ENCODE peak calls at places on chromosomes 11 and 22, in four cellular contexts. B is H9, A is IMR-90, V is GM23248. U is an unnamed sample.

GRCh38 chr11:42410251-42410956 is 901.4 kb upstream of the API5 start:
- DNase-seq in B (no peak), A (no peak), V (no peak), U (peak)

GRCh38 chr11:129023968-129024676 is 81.5 kb upstream of the TP53AIP1 start:
- DNase-seq in B (peak), A (peak), V (no peak), U (peak)

GRCh38 chr11:77180346-77180745 is 52.3 kb downstream of the MYO7A start:
- DNase-seq in B (no peak), A (no peak), V (no peak), U (no peak)

GRCh38 chr11:17550455-17551346 is 3.6 kb downstream of the OTOG start:
- DNase-seq in B (no peak), A (no peak), V (peak), U (no peak)

GRCh38 chr11:8242113-8242475 is 21.6 kb downstream of the LMO1 start:
- DNase-seq in B (peak), A (no peak), V (no peak), U (no peak)

GRCh38 chr11:69297225-69297925 is 3.4 kb downstream of the MYEOV start:
- DNase-seq in B (no peak), A (peak), V (peak), U (peak)

GRCh38 chr11:74325649-74326645 is 14.5 kb upstream of the P4HA3 start:
- DNase-seq in B (no peak), A (peak), V (peak), U (no peak)

GRCh38 chr22:32407936-32408335 is 4.1 kb downstream of the RTCB start:
- DNase-seq in B (no peak), A (no peak), V (no peak), U (no peak)

GRCh38 chr11:121575250-121575962 is 122.6 kb upstream of the SORL1-AS1 start:
- DNase-seq in B (no peak), A (peak), V (peak), U (no peak)

GRCh38 chr22:33865996-33866395 is 54.3 kb downstream of the LARGE1 start:
- DNase-seq in B (no peak), A (no peak), V (no peak), U (no peak)

GRCh38 chr11:119065369-119065768 is 2.2 kb upstream of the VPS11 start:
- DNase-seq in B (peak), A (peak), V (peak), U (no peak)

GRCh38 chr22:46122511-46122971 is 27.8 kb upstream of the PPARA start:
- DNase-seq in B (peak), A (peak), V (peak), U (no peak)

GRCh38 chr11:11427185-11427944 is 74.3 kb upstream of the CSNK2A3 start:
- DNase-seq in B (no peak), A (no peak), V (no peak), U (no peak)

GRCh38 chr11:73530109-73530508 is 67.8 kb downstream of the FAM168A start:
- DNase-seq in B (peak), A (no peak), V (no peak), U (no peak)

GRCh38 chr22:43433904-43434600 is 22.2 kb downstream of the MPPED1 start:
- DNase-seq in B (peak), A (no peak), V (no peak), U (no peak)

GRCh38 chr11:102368472-102368871 is 21.5 kb downstream of the BIRC2 start:
- DNase-seq in B (no peak), A (no peak), V (no peak), U (no peak)

GRCh38 chr11:107591098-107591445 is at the start of gene ELMOD1:
- DNase-seq in B (peak), A (peak), V (peak), U (peak)

GRCh38 chr11:116371146-116371545 is 401.6 kb downstream of the BUD13 start:
- DNase-seq in B (no peak), A (no peak), V (no peak), U (no peak)

GRCh38 chr11:14907411-14908213 is 15.6 kb upstream of the CYP2R1 start:
- DNase-seq in B (peak), A (peak), V (peak), U (peak)

GRCh38 chr22:35258144-35258988 is 1.1 kb downstream of the HMGXB4 start:
- DNase-seq in B (peak), A (peak), V (peak), U (peak)

GRCh38 chr11:113137735-113138529 is 176.5 kb upstream of the TTC12 start:
- DNase-seq in B (no peak), A (no peak), V (no peak), U (no peak)

GRCh38 chr11:118406599-118407166 is 5.3 kb downstream of the ATP5MG start:
- DNase-seq in B (no peak), A (peak), V (peak), U (no peak)

GRCh38 chr22:17781319-17782031 is 7.2 kb upstream of the BID start:
- DNase-seq in B (no peak), A (peak), V (peak), U (peak)

GRCh38 chr11:126840201-126840886 is 160.2 kb downstream of the KIRREL3 start:
- DNase-seq in B (no peak), A (peak), V (peak), U (no peak)

GRCh38 chr11:3984896-3985295 is 109.7 kb upstream of the RRM1 start:
- DNase-seq in B (peak), A (peak), V (no peak), U (no peak)

DNA sequence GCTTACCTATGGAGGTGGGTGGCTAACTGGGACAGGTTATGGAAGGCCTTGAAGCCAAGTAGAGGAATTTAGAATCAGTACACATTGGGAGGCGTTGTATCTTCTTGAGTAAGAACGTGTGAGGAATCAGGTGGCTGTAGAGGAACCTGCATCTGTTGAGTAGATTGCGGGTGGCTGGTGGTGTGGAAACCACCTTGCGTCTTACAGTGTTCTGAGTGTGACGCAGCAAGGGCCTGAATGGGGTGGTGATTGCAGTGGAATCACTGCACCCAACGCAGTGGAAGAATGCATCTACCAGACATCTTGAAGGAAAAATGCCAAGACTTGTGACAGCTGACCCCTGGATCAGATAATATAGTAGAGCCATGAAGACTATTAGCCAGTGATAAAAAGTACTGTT is 110.8 kb upstream of the NNMT start:
- DNase-seq in B (no peak), A (no peak), V (no peak), U (no peak)
- H3K27ac ChIP-seq in B (no peak), A (no peak), V (no peak), U (no peak)

DNA sequence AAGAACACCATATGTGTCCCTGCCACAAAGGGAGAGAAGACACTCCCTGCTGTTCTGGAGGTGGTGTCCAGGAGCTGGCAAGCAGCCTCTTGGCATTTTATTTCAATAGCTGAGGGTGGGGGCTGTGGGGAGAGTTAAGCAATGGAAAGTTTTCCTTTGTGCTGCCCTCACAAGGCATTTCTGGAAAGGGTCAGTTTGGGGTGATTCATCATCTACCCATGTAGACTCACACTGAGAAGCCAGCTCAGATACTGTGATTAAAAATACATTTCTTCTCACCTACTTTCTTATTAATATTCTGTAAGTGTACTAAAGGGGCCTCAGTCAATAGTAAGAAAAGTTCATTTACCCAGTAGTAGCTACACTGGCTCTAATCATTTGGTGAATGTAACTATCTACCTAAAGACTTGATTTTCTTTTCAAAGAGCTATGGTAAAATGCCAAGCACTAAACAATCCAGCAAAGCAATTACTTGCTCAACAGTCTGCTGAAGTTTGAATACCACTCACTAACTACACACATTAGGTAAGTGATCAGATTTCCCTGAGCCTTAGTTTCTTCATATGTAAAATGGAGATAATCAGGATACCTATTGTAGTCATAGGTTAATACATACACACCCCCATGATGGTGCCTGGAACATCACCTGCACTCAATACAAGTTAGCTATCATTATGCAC is 55.1 kb downstream of the SLC1A2 start:
- DNase-seq in B (no peak), A (peak), V (peak), U (peak)
- H3K27ac ChIP-seq in B (no peak), A (peak), V (peak), U (no peak)

GRCh38 chr11:58060939-58061672 is 30.4 kb downstream of the OR6Q1 start:
- DNase-seq in B (peak), A (peak), V (peak), U (peak)

GRCh38 chr11:58060535-58060934 is 29.8 kb downstream of the OR6Q1 start:
- DNase-seq in B (no peak), A (no peak), V (no peak), U (no peak)

GRCh38 chr11:58058276-58059010 is 27.7 kb downstream of the OR6Q1 start:
- DNase-seq in B (no peak), A (no peak), V (no peak), U (peak)

GRCh38 chr11:58057481-58057880 is 26.7 kb downstream of the OR6Q1 start:
- DNase-seq in B (no peak), A (peak), V (peak), U (peak)

GRCh38 chr11:58059011-58059358 is 28.2 kb downstream of the OR6Q1 start:
- DNase-seq in B (no peak), A (peak), V (peak), U (peak)
- H3K27ac ChIP-seq in B (no peak), A (peak), V (peak), U (peak)

DNA sequence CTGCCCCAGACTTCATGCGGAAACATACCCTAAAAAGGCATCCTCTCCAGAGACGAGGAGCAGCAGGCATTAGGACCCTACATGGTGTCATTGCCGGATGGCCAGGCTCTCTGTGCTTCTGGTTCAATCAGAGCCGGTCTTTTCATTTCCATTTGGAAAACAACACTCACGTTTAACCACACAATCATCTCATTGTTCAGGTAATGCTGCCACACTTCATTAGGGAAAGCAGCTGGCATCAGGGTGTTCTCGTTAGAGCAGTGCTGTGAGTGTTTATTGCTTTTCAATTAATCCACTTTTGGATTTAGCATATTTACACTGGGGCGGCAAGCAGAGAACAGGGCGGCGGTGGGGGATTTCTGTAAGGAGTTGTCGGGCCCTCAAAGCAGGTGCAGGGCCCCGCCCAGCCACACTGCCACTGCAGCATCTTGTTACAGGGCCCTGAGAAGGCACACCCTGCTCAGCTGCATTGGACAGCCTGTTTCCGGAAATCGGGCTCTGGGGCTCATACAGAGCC is 338.6 kb downstream of the SHANK2 start:
- DNase-seq in B (no peak), A (no peak), V (no peak), U (no peak)
- H3K27ac ChIP-seq in B (no peak), A (no peak), V (no peak), U (no peak)

DNA sequence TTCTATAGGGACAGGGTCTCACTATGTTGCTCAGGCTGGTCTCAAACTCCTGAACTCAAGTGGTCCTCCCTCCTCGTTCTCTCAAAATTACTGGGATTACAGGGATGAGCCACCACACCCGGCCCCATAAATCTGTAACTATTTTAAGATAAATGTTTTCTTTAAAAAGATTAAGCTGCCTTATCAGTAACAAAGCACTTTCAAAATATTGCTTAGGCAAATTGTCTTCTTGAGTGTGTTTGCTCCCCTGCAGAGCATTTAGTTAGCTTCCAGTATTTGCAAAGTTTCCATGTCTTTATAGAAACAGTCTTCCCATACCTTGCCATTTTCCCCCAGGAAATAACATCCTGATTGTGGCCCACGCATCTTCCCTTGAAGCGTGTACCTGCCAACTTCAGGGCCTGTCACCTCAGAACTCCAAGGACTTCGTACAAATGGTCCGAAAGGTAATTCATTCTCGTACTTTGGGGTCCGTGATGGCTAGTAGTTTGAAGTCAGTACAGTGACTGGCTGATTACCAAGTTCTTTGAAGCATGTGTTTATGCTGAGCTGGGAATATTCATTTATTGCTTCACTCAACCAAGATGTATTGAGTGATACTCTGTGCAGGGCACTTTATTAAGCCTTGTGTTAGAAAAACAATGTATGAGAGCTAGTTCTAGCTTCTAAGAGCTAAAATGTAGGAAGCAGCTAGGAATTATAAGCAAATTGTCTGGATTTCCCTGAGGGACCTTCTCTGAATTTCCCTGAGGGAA is 30.4 kb upstream of the CRTAM start:
- DNase-seq in B (no peak), A (peak), V (peak), U (no peak)
- H3K27ac ChIP-seq in B (no peak), A (peak), V (peak), U (peak)

DNA sequence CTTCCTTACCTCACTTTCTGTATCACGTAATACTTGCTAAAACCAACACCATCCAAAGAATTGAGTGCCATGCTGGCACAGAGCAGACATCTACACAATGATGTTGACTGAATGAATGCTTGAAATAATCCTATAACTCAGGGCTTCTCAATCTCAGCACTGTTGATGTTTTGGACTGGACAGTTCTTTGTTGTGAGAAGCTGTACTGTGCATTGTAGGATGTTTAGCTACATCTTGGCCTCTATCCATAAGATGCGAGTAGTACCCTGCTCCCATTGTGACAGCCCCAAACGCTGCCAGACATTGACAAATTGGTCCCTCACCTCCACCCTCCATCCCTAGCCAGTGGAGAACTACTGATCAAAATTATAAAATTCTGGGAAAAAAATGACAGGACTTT is 153.4 kb downstream of the NAV2 start:
- DNase-seq in B (no peak), A (no peak), V (no peak), U (no peak)
- H3K27ac ChIP-seq in B (no peak), A (no peak), V (no peak), U (no peak)

GRCh38 chr22:30290679-30291333 is 1.5 kb upstream of the CASTOR1 start:
- DNase-seq in B (no peak), A (peak), V (peak), U (peak)

GRCh38 chr22:30288414-30289125 is 735 bp downstream of the CASTOR1 start:
- DNase-seq in B (no peak), A (no peak), V (no peak), U (no peak)

GRCh38 chr22:30289126-30289979 is at the start of gene CASTOR1:
- DNase-seq in B (peak), A (peak), V (peak), U (peak)

GRCh38 chr22:30290318-30290678 is 993 bp upstream of the CASTOR1 start:
- DNase-seq in B (no peak), A (peak), V (peak), U (no peak)

DNA sequence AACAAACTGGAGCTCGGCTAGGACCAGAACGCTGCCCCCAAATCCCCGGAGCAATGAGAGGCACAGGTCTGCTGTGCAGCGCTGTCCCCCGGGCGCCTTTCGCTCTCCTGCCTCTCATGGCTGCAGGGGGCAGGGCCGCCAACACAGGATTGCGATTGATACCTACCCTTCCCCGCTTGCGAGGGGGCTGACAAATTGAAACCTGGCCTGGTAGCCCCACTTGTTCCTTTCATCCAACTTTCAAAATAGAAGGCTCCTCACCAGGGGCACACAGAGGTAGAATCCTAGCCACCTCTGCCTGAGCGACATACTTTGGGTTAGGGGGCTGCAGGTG is 642 bp upstream of the CASTOR1 start:
- DNase-seq in B (no peak), A (no peak), V (no peak), U (no peak)
- H3K27ac ChIP-seq in B (no peak), A (no peak), V (peak), U (peak)

DNA sequence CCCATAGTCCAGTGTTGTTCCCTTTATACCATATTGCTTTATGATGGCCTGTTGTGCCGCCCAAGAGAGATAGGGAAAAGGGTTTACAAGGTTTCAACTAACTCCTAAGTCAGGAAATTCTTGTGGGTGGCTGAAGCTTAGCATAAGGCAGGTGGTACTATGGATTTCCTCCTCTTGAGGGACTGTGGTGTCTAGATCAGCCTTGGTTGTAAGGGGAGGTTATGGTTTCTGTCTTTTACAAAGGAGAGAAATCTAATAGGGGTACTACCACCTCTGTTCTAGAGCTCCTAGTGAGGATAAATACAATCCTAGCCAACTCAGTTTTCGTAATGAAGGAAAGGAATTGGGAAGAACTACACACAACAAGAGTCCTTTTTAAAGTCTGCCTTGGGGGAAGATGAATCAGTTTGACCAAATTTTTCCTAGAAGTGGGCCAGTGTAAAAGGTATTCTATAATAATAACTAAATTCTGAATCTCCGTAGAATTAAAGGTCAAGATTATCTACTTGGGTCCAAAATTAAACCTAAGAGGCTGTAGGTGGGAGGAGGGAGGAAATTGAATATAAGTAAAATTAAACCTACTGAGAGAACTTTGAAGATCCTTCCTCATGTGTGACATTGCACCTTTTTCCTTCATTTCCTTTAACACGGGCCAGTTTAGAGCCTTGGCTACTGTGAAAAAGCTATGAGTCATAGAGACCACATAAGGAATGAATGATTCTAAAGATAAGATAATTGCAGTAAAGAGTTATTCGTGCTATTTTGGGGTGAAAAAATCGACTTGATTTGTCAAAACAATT is 17.2 kb downstream of the DLAT start:
- DNase-seq in B (no peak), A (peak), V (peak), U (peak)
- H3K27ac ChIP-seq in B (no peak), A (no peak), V (peak), U (peak)

GRCh38 chr11:61699737-61700160 is 19.6 kb downstream of the DAGLA start:
- DNase-seq in B (no peak), A (no peak), V (no peak), U (no peak)
- H3K27ac ChIP-seq in B (no peak), A (no peak), V (no peak), U (no peak)